ENCODE peak calls at places on chromosomes 4 and X, in six cellular contexts. M is neuronal stem cell, T is H9, O is IMR-90, P is trophoblast cell, J is H1. W is an unnamed sample.
A peak's percentile ranks its signal among the peaks of the same experiment; 100 is the strongest.

GRCh38 chr4:82223715-82224114 is 150.1 kb downstream of the HNRNPD start:
- DNase-seq in P (no peak), J (no peak), M (no peak), T (peak; percentile 46), O (no peak), W (no peak)

GRCh38 chrX:47649302-47649701 is 1.1 kb downstream of the ELK1 start:
- DNase-seq in J (no peak), M (no peak), P (no peak), T (no peak), O (no peak), W (no peak)

GRCh38 chr4:7960790-7961655 is 21.4 kb upstream of the AFAP1 start:
- DNase-seq in O (peak; percentile 100), P (peak; percentile 77), T (no peak), M (no peak), J (no peak), W (peak; percentile 99)

GRCh38 chr4:87985097-87985886 is 9.8 kb downstream of the SPP1 start:
- DNase-seq in T (peak; percentile 81), M (no peak), P (no peak), O (peak; percentile 35), J (peak; percentile 74), W (peak; percentile 64)

GRCh38 chr4:168475745-168476144 is 4.5 kb downstream of the DDX60L start:
- DNase-seq in M (no peak), P (no peak), O (no peak), T (peak; percentile 47), J (no peak), W (no peak)

GRCh38 chr4:103754844-103755243 is 35.1 kb upstream of the TACR3 start:
- DNase-seq in J (no peak), O (no peak), T (no peak), P (no peak), M (no peak), W (no peak)

GRCh38 chr4:40363382-40363920 is 28.3 kb downstream of the CHRNA9 start:
- DNase-seq in M (no peak), O (no peak), P (peak; percentile 37), J (no peak), T (no peak), W (no peak)

GRCh38 chr4:119750048-119750447 is 121.4 kb upstream of the PDE5A start:
- DNase-seq in O (no peak), M (no peak), J (no peak), P (no peak), T (no peak), W (no peak)

GRCh38 chr4:107044170-107044569 is 8.1 kb upstream of the DKK2 start:
- DNase-seq in M (no peak), P (no peak), O (no peak), J (no peak), T (no peak), W (peak; percentile 26)

GRCh38 chr4:179164642-179165338 is 1722.6 kb upstream of the AGA start:
- DNase-seq in J (no peak), P (no peak), M (no peak), O (no peak), T (no peak), W (no peak)

GRCh38 chrX:114046695-114047279 is 537.1 kb upstream of the HTR2C start:
- DNase-seq in T (no peak), M (no peak), P (no peak), O (no peak), J (no peak), W (no peak)

GRCh38 chr4:101321481-101322042 is 25.8 kb downstream of the PPP3CA start:
- DNase-seq in O (no peak), J (no peak), T (no peak), M (no peak), P (no peak), W (no peak)

GRCh38 chr4:116925900-116926457 is 159.4 kb downstream of the TRAM1L1 start:
- DNase-seq in J (peak; percentile 71), M (peak; percentile 61), P (no peak), O (no peak), T (peak; percentile 63), W (peak; percentile 29)

GRCh38 chr4:110196871-110197420 is 1.5 kb downstream of the ELOVL6 start:
- DNase-seq in P (peak; percentile 12), J (peak; percentile 78), T (peak; percentile 55), M (no peak), O (peak; percentile 31), W (no peak)

GRCh38 chr4:81620442-81620841 is 148.7 kb upstream of the RASGEF1B start:
- DNase-seq in J (no peak), M (no peak), P (no peak), O (no peak), T (no peak), W (no peak)

GRCh38 chrX:68462197-68462596 is 28.9 kb upstream of the OPHN1 start:
- DNase-seq in J (no peak), P (peak; percentile 66), O (peak; percentile 67), M (no peak), T (no peak), W (peak; percentile 22)

GRCh38 chrX:40096395-40097091 is 1.2 kb downstream of the BCOR start:
- DNase-seq in O (peak; percentile 45), T (peak; percentile 61), J (no peak), P (peak; percentile 46), M (no peak), W (peak; percentile 72)

GRCh38 chr4:124139044-124139443 is 573.5 kb downstream of the ANKRD50 start:
- DNase-seq in M (no peak), P (no peak), T (no peak), J (no peak), O (no peak), W (no peak)

GRCh38 chr4:83782591-83782990 is 246.7 kb downstream of the GPAT3 start:
- DNase-seq in O (no peak), P (peak; percentile 74), J (no peak), T (no peak), M (no peak), W (no peak)

GRCh38 chr4:113811329-113811728 is 49.8 kb upstream of the CAMK2D start:
- DNase-seq in T (no peak), O (no peak), M (no peak), J (no peak), P (no peak), W (no peak)

GRCh38 chr4:15489551-15489950 is 19.9 kb downstream of the CC2D2A start:
- DNase-seq in O (peak; percentile 4), J (no peak), M (no peak), P (no peak), T (no peak), W (no peak)

GRCh38 chr4:13640149-13640671 is 12.7 kb upstream of the BOD1L1 start:
- DNase-seq in O (peak; percentile 88), T (peak; percentile 71), P (no peak), J (no peak), M (no peak), W (peak; percentile 94)

GRCh38 chrX:134512566-134512965 is 52.6 kb downstream of the HPRT1 start:
- DNase-seq in J (no peak), O (peak; percentile 89), P (peak; percentile 69), T (no peak), M (no peak), W (peak; percentile 84)

GRCh38 chr4:92483341-92483740 is 179.6 kb downstream of the GRID2 start:
- DNase-seq in M (no peak), T (no peak), J (no peak), P (no peak), O (no peak), W (no peak)

GRCh38 chr4:175947117-175947722 is 118.4 kb upstream of the WDR17 start:
- DNase-seq in P (no peak), O (peak; percentile 43), M (no peak), T (no peak), J (no peak), W (peak; percentile 31)

GRCh38 chr4:54539500-54540029 is 118.2 kb upstream of the KIT start:
- DNase-seq in T (peak; percentile 83), P (peak; percentile 82), M (peak; percentile 71), J (peak; percentile 78), O (peak; percentile 46), W (peak; percentile 64)

GRCh38 chr4:154743683-154744340 is at the start of gene LRAT:
- DNase-seq in J (peak; percentile 91), O (no peak), M (no peak), P (no peak), T (peak; percentile 92), W (no peak)

GRCh38 chr4:85177679-85178078 is 211.2 kb upstream of the WDFY3 start:
- DNase-seq in T (no peak), J (no peak), M (no peak), O (no peak), P (no peak), W (no peak)

GRCh38 chr4:85170241-85170640 is 203.8 kb upstream of the WDFY3 start:
- DNase-seq in J (no peak), P (no peak), T (no peak), O (no peak), M (no peak), W (peak; percentile 22)

GRCh38 chr4:85177092-85177491 is 210.6 kb upstream of the WDFY3 start:
- DNase-seq in P (no peak), J (no peak), T (no peak), O (no peak), M (no peak), W (no peak)

GRCh38 chr4:85180533-85180932 is 214.0 kb upstream of the WDFY3 start:
- DNase-seq in M (no peak), J (no peak), T (no peak), P (no peak), O (no peak), W (peak; percentile 16)

DNA sequence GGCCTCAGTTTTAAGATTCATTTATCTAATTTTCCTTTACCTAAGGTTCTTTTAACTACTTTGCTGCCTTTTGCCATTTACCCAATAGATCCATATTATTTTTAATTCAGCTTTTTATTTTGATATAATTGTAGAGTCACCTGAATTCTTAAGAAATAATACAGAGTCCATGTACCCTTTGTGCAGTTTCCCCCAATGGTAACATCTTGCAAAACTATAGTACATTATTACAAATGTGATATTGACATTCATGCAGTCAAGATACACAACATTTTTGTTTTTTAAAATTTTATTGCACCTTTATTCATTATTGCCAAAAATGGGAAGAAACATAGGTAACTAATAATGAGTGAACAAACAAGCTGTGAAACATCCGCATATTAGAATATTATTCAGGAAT is 208.7 kb upstream of the WDFY3 start:
- DNase-seq in T (no peak), P (no peak), M (no peak), J (no peak), O (no peak), W (no peak)
- H3K14ac ChIP-seq in T (no peak overlapping the region), P (no peak overlapping the region), M (no peak overlapping the region), J (no peak overlapping the region), O (no peak overlapping the region), W (no peak overlapping the region)

GRCh38 chr4:69859140-69859539 is 805 bp downstream of the SULT1E1 start:
- DNase-seq in M (no peak), O (no peak), J (no peak), P (no peak), T (no peak), W (no peak)
- H3K14ac ChIP-seq in M (no peak overlapping the region), O (no peak overlapping the region), J (no peak overlapping the region), P (no peak overlapping the region), T (no peak overlapping the region), W (no peak overlapping the region)

DNA sequence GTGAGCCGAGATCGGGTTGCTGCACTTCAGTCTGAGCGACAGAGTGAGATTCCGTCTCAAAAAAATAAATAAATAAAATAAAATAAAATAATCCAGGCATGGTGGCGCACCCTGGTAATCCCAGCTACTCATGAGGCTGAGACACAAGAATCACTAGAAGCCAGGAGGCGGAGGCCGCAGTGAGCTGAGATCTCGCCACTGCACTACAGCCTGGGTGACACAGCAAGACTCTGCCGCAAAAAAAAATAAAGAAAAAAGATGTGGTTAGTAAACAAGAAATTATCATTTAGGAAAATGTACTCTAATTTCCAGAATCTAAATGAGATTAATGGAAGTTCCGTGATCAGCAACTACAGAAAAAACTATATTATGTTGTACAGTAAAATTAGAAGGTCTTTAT is 14.5 kb upstream of the LRBA start:
- DNase-seq in P (no peak), T (no peak), M (no peak), J (no peak), O (no peak), W (no peak)
- H3K14ac ChIP-seq in P (no peak overlapping the region), T (no peak overlapping the region), M (no peak overlapping the region), J (no peak overlapping the region), O (no peak overlapping the region), W (no peak overlapping the region)

GRCh38 chr4:162847945-162848549 is 318.6 kb downstream of the NAF1 start:
- DNase-seq in T (no peak), P (no peak), M (no peak), O (no peak), J (no peak), W (no peak)
- H3K14ac ChIP-seq in T (no peak overlapping the region), P (no peak overlapping the region), M (no peak overlapping the region), O (no peak overlapping the region), J (no peak overlapping the region), W (no peak overlapping the region)

W was measured in mesenchymal stem cell.